ENCODE peak calls at places on chromosomes 1 and 21, in eight cellular contexts. W, F, H, I, X, L, A and S are unnamed samples.
A peak's percentile ranks its signal among the peaks of the same experiment; 100 is the strongest.

GRCh38 chr1:166960871-166961474 is 14.4 kb downstream of the ILDR2 start:
- DNase-seq in L (no peak), W (no peak), F (no peak), I (no peak), H (no peak), A (no peak), X (no peak), S (no peak)

GRCh38 chr1:156785458-156785857 is 18.1 kb downstream of the PRCC start:
- DNase-seq in I (no peak), L (no peak), X (no peak), W (no peak), H (no peak), F (no peak), A (no peak), S (no peak)

GRCh38 chr1:174995916-174996315 is 3.8 kb upstream of the CACYBP start:
- DNase-seq in F (no peak), I (no peak), X (no peak), L (no peak), H (no peak), A (no peak), W (no peak), S (no peak)

GRCh38 chr1:117821782-117822447 is 107.5 kb downstream of the GDAP2 start:
- DNase-seq in F (no peak), W (peak; percentile 50), A (no peak), X (no peak), H (no peak), L (no peak), I (no peak), S (no peak)

GRCh38 chr1:159261726-159262494 is 40.2 kb upstream of the FCER1A start:
- DNase-seq in F (no peak), A (no peak), W (no peak), X (no peak), H (no peak), L (no peak), I (no peak), S (no peak)

GRCh38 chr1:214404154-214404553 is 123.2 kb downstream of the SMYD2 start:
- DNase-seq in L (no peak), I (no peak), X (no peak), F (no peak), A (no peak), W (no peak), H (no peak), S (no peak)

GRCh38 chr1:159753386-159753785 is 27.4 kb upstream of the DUSP23 start:
- DNase-seq in I (no peak), H (no peak), A (no peak), X (no peak), L (no peak), F (no peak), W (no peak), S (no peak)

GRCh38 chr1:95578462-95578861 is 344.5 kb downstream of the RWDD3 start:
- DNase-seq in F (no peak), W (no peak), I (no peak), H (no peak), X (no peak), A (no peak), L (no peak), S (no peak)

GRCh38 chr1:87250336-87250735 is 78.3 kb upstream of the LMO4 start:
- DNase-seq in X (no peak), A (no peak), F (no peak), W (no peak), H (no peak), L (no peak), I (no peak), S (no peak)

GRCh38 chr1:7405844-7406500 is 365.1 kb upstream of the VAMP3 start:
- DNase-seq in F (peak; percentile 25), A (no peak), H (no peak), X (no peak), L (no peak), W (peak; percentile 1), I (no peak), S (no peak)

GRCh38 chr1:203340112-203340804 is 10.7 kb downstream of the FMOD start:
- DNase-seq in L (peak; percentile 75), H (peak; percentile 13), F (peak; percentile 82), W (peak; percentile 81), A (peak; percentile 88), I (peak; percentile 57), X (peak; percentile 83), S (peak; percentile 84)

GRCh38 chr1:223819730-223820514 is 25.8 kb downstream of the TP53BP2 start:
- DNase-seq in X (no peak), W (peak; percentile 31), A (no peak), L (no peak), I (no peak), F (no peak), H (no peak), S (no peak)

GRCh38 chr1:182056596-182057366 is 4.7 kb downstream of the ZNF648 start:
- DNase-seq in F (no peak), X (peak; percentile 72), H (no peak), A (no peak), L (peak; percentile 11), W (no peak), I (no peak), S (no peak)

GRCh38 chr1:11064942-11065341 is 5.1 kb upstream of the SRM start:
- DNase-seq in I (no peak), F (peak; percentile 6), X (no peak), A (no peak), L (no peak), H (no peak), W (no peak), S (no peak)

GRCh38 chr1:66809736-66810326 is 8.8 kb upstream of the INSL5 start:
- DNase-seq in L (no peak), I (no peak), W (no peak), A (no peak), F (no peak), X (no peak), H (no peak), S (no peak)

GRCh38 chr1:20180221-20181207 is 5.4 kb upstream of the UBXN10 start:
- DNase-seq in H (no peak), L (no peak), F (peak; percentile 24), I (no peak), W (no peak), X (no peak), A (no peak), S (no peak)

GRCh38 chr21:27584266-27584665 is 617.4 kb upstream of the ADAMTS5 start:
- DNase-seq in X (no peak), I (no peak), F (no peak), W (no peak), L (no peak), A (no peak), H (no peak), S (no peak)

GRCh38 chr1:153525088-153525713 is 10.6 kb downstream of the S100A6 start:
- DNase-seq in L (no peak), X (peak; percentile 62), I (peak; percentile 27), H (no peak), F (peak; percentile 29), W (no peak), A (no peak), S (no peak)

GRCh38 chr1:7046314-7046713 is 261.1 kb downstream of the CAMTA1 start:
- DNase-seq in X (peak; percentile 77), A (peak; percentile 34), F (no peak), L (no peak), H (no peak), W (peak; percentile 28), I (no peak), S (no peak)

GRCh38 chr1:217431395-217431794 is 199.5 kb downstream of the GPATCH2 start:
- DNase-seq in F (no peak), L (no peak), A (no peak), W (no peak), I (no peak), H (no peak), X (no peak), S (no peak)

GRCh38 chr1:6779089-6779805 is 6.0 kb upstream of the CAMTA1 start:
- DNase-seq in H (no peak), A (no peak), F (no peak), L (no peak), X (no peak), W (no peak), I (no peak), S (no peak)

GRCh38 chr1:198125995-198126758 is 30.6 kb upstream of the NEK7 start:
- DNase-seq in F (no peak), H (no peak), W (no peak), A (no peak), I (no peak), X (no peak), L (no peak), S (no peak)

GRCh38 chr1:212212343-212212742 is 72.9 kb upstream of the PPP2R5A start:
- DNase-seq in W (no peak), F (no peak), I (no peak), H (no peak), X (no peak), L (no peak), A (no peak), S (no peak)

GRCh38 chr1:44296794-44297193 is 58.3 kb downstream of the ERI3 start:
- DNase-seq in W (no peak), F (no peak), X (no peak), H (no peak), L (no peak), I (no peak), A (no peak), S (peak; percentile 21)